ENCODE peak calls at places on chromosomes 1 and 21, in six cellular contexts. X, F, G, V, D and I are unnamed samples.

GRCh38 chr1:29641921-29642320 is 405.6 kb downstream of the PTPRU start:
- DNase-seq in F (no peak), D (peak; percentile 15), X (no peak), G (no peak), V (peak; percentile 1), I (peak; percentile 58)

GRCh38 chr1:68495532-68495931 is 1.4 kb downstream of the DEPDC1 start:
- DNase-seq in D (no peak), G (no peak), V (no peak), X (peak; percentile 13), F (no peak), I (no peak)

GRCh38 chr21:28308516-28308915 is 684.2 kb downstream of the LTN1 start:
- DNase-seq in X (peak; percentile 20), D (no peak), G (no peak), F (no peak), V (no peak), I (no peak)

GRCh38 chr1:43973981-43974442 is 748 bp upstream of the ATP6V0B start:
- DNase-seq in D (no peak), F (no peak), V (no peak), X (no peak), G (no peak), I (no peak)

GRCh38 chr1:92167151-92167550 is 50.6 kb upstream of the C1orf146 start:
- DNase-seq in X (no peak), G (no peak), V (no peak), D (no peak), F (no peak), I (no peak)

GRCh38 chr21:40176732-40177131 is 309.5 kb downstream of the PCP4 start:
- DNase-seq in V (no peak), X (no peak), D (no peak), F (no peak), G (no peak), I (no peak)

GRCh38 chr21:42614391-42614790 is 39.0 kb upstream of the PDE9A start:
- DNase-seq in G (no peak), F (no peak), D (peak; percentile 69), X (no peak), V (no peak), I (no peak)

GRCh38 chr1:113905435-113905861 is 322 bp downstream of the DCLRE1B start:
- DNase-seq in X (no peak), D (no peak), G (no peak), F (no peak), V (peak; percentile 14), I (no peak)

GRCh38 chr1:29029652-29030051 is 94.1 kb downstream of the TMEM200B start:
- DNase-seq in D (no peak), V (no peak), F (no peak), X (no peak), G (no peak), I (no peak)

GRCh38 chr1:116122955-116123757 is 12.0 kb downstream of the MAB21L3 start:
- DNase-seq in G (peak; percentile 72), F (peak; percentile 81), X (peak; percentile 95), V (no peak), D (no peak), I (no peak)

GRCh38 chr1:172993640-172994039 is 57.1 kb downstream of the TNFSF18 start:
- DNase-seq in F (no peak), G (no peak), X (peak; percentile 91), V (no peak), D (no peak), I (no peak)

GRCh38 chr1:41673806-41674205 is 189.3 kb upstream of the EDN2 start:
- DNase-seq in F (no peak), V (no peak), D (no peak), X (no peak), G (no peak), I (no peak)

GRCh38 chr1:197486948-197487347 is 218.9 kb downstream of the CRB1 start:
- DNase-seq in F (peak; percentile 55), G (peak; percentile 23), D (no peak), V (no peak), X (peak; percentile 6), I (no peak)

GRCh38 chr1:41314781-41315481 is 46.3 kb upstream of the FOXO6 start:
- DNase-seq in F (peak; percentile 82), D (peak; percentile 38), X (peak; percentile 31), G (no peak), V (no peak), I (no peak)

GRCh38 chr1:20590313-20590777 is 1.4 kb downstream of the CDA start:
- DNase-seq in F (peak; percentile 54), V (no peak), D (no peak), G (no peak), X (peak; percentile 73), I (no peak)

GRCh38 chr1:115337633-115338456 is at the start of gene NGF:
- DNase-seq in F (peak; percentile 61), D (no peak), V (peak; percentile 45), G (no peak), X (peak; percentile 87), I (no peak)

GRCh38 chr1:92298573-92299476 is at the start of the genes GLMN and RPAP2:
- DNase-seq in X (peak; percentile 89), G (peak; percentile 49), V (peak; percentile 58), D (peak; percentile 90), F (peak; percentile 91), I (no peak)

GRCh38 chr1:182972821-182973220 is 19.9 kb upstream of the SHCBP1L start:
- DNase-seq in X (no peak), F (no peak), D (no peak), V (no peak), G (no peak), I (no peak)

GRCh38 chr1:245365621-245366020 is 210.8 kb downstream of the KIF26B start:
- DNase-seq in G (no peak), D (no peak), X (no peak), F (no peak), V (no peak), I (no peak)

GRCh38 chr21:43657355-43658093 is 1.8 kb downstream of the HSF2BP start:
- DNase-seq in X (no peak), G (no peak), F (peak; percentile 28), D (no peak), V (no peak), I (no peak)

GRCh38 chr1:4603317-4604110 is 50.9 kb upstream of the AJAP1 start:
- DNase-seq in X (no peak), G (no peak), F (no peak), V (no peak), D (no peak), I (no peak)

GRCh38 chr21:18493420-18493819 is 89.8 kb upstream of the TMPRSS15 start:
- DNase-seq in D (no peak), G (peak; percentile 41), X (no peak), V (no peak), F (no peak), I (no peak)

GRCh38 chr21:45556645-45557601 is 14.7 kb upstream of the SLC19A1 start:
- DNase-seq in F (no peak), X (no peak), D (no peak), V (no peak), G (no peak), I (no peak)

GRCh38 chr1:172004671-172005070 is 163.4 kb downstream of the DNM3 start:
- DNase-seq in X (no peak), F (no peak), D (no peak), G (no peak), V (no peak), I (no peak)

GRCh38 chr1:245232936-245233335 is 78.2 kb downstream of the KIF26B start:
- DNase-seq in X (no peak), F (no peak), G (no peak), V (no peak), D (no peak), I (no peak)

GRCh38 chr1:30885580-30886513 is 22.7 kb downstream of the SDC3 start:
- DNase-seq in X (no peak), G (no peak), V (no peak), F (no peak), D (no peak), I (no peak)

GRCh38 chr1:228150458-228151169 is 884 bp downstream of the GJC2 start:
- DNase-seq in D (no peak), F (peak; percentile 96), X (peak; percentile 74), V (no peak), G (peak; percentile 76), I (no peak)

GRCh38 chr1:208465266-208465665 is 221.1 kb upstream of the PLXNA2 start:
- DNase-seq in G (no peak), F (no peak), D (no peak), X (no peak), V (no peak), I (no peak)